ENCODE peak calls at places on chromosomes 4 and X, in five cellular contexts. One of them, this sample, is unnamed.

GRCh38 chr4:26206339-26206738 is 114.5 kb upstream of the RBPJ start:
- DNase-seq in fibroblast of mammary gland: peak
- DNase-seq in neural progenitor cell: no peak
- DNase-seq in stromal cell of bone marrow: peak
- DNase-seq in stimulated activated naive CD8-positive, alpha-beta T cell treated with anti-CD3 and anti-CD28 coated beads, Interleukin-15, Interleukin-2, amounts not matched to agents 100 U/mL and 50 U/mL, for 24 hours: no peak
- DNase-seq in this sample: no peak

GRCh38 chr4:168139336-168139735 is 47.0 kb downstream of the ANXA10 start:
- DNase-seq in fibroblast of mammary gland: peak
- DNase-seq in neural progenitor cell: no peak
- DNase-seq in stromal cell of bone marrow: no peak
- DNase-seq in stimulated activated naive CD8-positive, alpha-beta T cell treated with anti-CD3 and anti-CD28 coated beads, Interleukin-15, Interleukin-2, amounts not matched to agents 100 U/mL and 50 U/mL, for 24 hours: no peak
- DNase-seq in this sample: no peak

GRCh38 chr4:107619731-107620130 is 100.3 kb downstream of the PAPSS1 start:
- DNase-seq in fibroblast of mammary gland: no peak
- DNase-seq in neural progenitor cell: no peak
- DNase-seq in stromal cell of bone marrow: no peak
- DNase-seq in stimulated activated naive CD8-positive, alpha-beta T cell treated with anti-CD3 and anti-CD28 coated beads, Interleukin-15, Interleukin-2, amounts not matched to agents 100 U/mL and 50 U/mL, for 24 hours: no peak
- DNase-seq in this sample: no peak

GRCh38 chrX:123713434-123713833 is 19.4 kb downstream of the THOC2 start:
- DNase-seq in fibroblast of mammary gland: no peak
- DNase-seq in neural progenitor cell: no peak
- DNase-seq in stromal cell of bone marrow: no peak
- DNase-seq in stimulated activated naive CD8-positive, alpha-beta T cell treated with anti-CD3 and anti-CD28 coated beads, Interleukin-15, Interleukin-2, amounts not matched to agents 100 U/mL and 50 U/mL, for 24 hours: no peak
- DNase-seq in this sample: no peak

GRCh38 chr4:164224871-164225270 is 529.1 kb upstream of the SMIM31 start:
- DNase-seq in fibroblast of mammary gland: no peak
- DNase-seq in neural progenitor cell: peak
- DNase-seq in stromal cell of bone marrow: no peak
- DNase-seq in stimulated activated naive CD8-positive, alpha-beta T cell treated with anti-CD3 and anti-CD28 coated beads, Interleukin-15, Interleukin-2, amounts not matched to agents 100 U/mL and 50 U/mL, for 24 hours: no peak
- DNase-seq in this sample: no peak

GRCh38 chr4:133150643-133151300 is 1.7 kb downstream of the PCDH10 start:
- DNase-seq in fibroblast of mammary gland: no peak
- DNase-seq in neural progenitor cell: peak
- DNase-seq in stromal cell of bone marrow: no peak
- DNase-seq in stimulated activated naive CD8-positive, alpha-beta T cell treated with anti-CD3 and anti-CD28 coated beads, Interleukin-15, Interleukin-2, amounts not matched to agents 100 U/mL and 50 U/mL, for 24 hours: no peak
- DNase-seq in this sample: no peak

GRCh38 chrX:23861215-23861896 is 46.4 kb downstream of the APOO start:
- DNase-seq in fibroblast of mammary gland: no peak
- DNase-seq in neural progenitor cell: no peak
- DNase-seq in stromal cell of bone marrow: no peak
- DNase-seq in stimulated activated naive CD8-positive, alpha-beta T cell treated with anti-CD3 and anti-CD28 coated beads, Interleukin-15, Interleukin-2, amounts not matched to agents 100 U/mL and 50 U/mL, for 24 hours: peak
- DNase-seq in this sample: no peak

GRCh38 chrX:120302434-120302833 is 8.8 kb downstream of the TMEM255A start:
- DNase-seq in fibroblast of mammary gland: no peak
- DNase-seq in neural progenitor cell: peak
- DNase-seq in stromal cell of bone marrow: no peak
- DNase-seq in stimulated activated naive CD8-positive, alpha-beta T cell treated with anti-CD3 and anti-CD28 coated beads, Interleukin-15, Interleukin-2, amounts not matched to agents 100 U/mL and 50 U/mL, for 24 hours: peak
- DNase-seq in this sample: no peak

GRCh38 chrX:13123247-13123856 is 78.9 kb upstream of the FAM9C start:
- DNase-seq in fibroblast of mammary gland: no peak
- DNase-seq in neural progenitor cell: no peak
- DNase-seq in stromal cell of bone marrow: no peak
- DNase-seq in stimulated activated naive CD8-positive, alpha-beta T cell treated with anti-CD3 and anti-CD28 coated beads, Interleukin-15, Interleukin-2, amounts not matched to agents 100 U/mL and 50 U/mL, for 24 hours: no peak
- DNase-seq in this sample: no peak

GRCh38 chrX:54423161-54423888 is 16.9 kb upstream of the TSR2 start:
- DNase-seq in fibroblast of mammary gland: no peak
- DNase-seq in neural progenitor cell: peak
- DNase-seq in stromal cell of bone marrow: no peak
- DNase-seq in stimulated activated naive CD8-positive, alpha-beta T cell treated with anti-CD3 and anti-CD28 coated beads, Interleukin-15, Interleukin-2, amounts not matched to agents 100 U/mL and 50 U/mL, for 24 hours: peak
- DNase-seq in this sample: no peak

GRCh38 chr4:24482871-24483270 is 101.5 kb downstream of the DHX15 start:
- DNase-seq in fibroblast of mammary gland: peak
- DNase-seq in neural progenitor cell: no peak
- DNase-seq in stromal cell of bone marrow: no peak
- DNase-seq in stimulated activated naive CD8-positive, alpha-beta T cell treated with anti-CD3 and anti-CD28 coated beads, Interleukin-15, Interleukin-2, amounts not matched to agents 100 U/mL and 50 U/mL, for 24 hours: no peak
- DNase-seq in this sample: no peak

GRCh38 chrX:74458738-74459137 is 37.4 kb downstream of the SLC16A2 start:
- DNase-seq in fibroblast of mammary gland: peak
- DNase-seq in neural progenitor cell: no peak
- DNase-seq in stromal cell of bone marrow: peak
- DNase-seq in stimulated activated naive CD8-positive, alpha-beta T cell treated with anti-CD3 and anti-CD28 coated beads, Interleukin-15, Interleukin-2, amounts not matched to agents 100 U/mL and 50 U/mL, for 24 hours: no peak
- DNase-seq in this sample: peak

GRCh38 chrX:49988128-49988527 is 65.7 kb downstream of the CLCN5 start:
- DNase-seq in fibroblast of mammary gland: no peak
- DNase-seq in neural progenitor cell: no peak
- DNase-seq in stromal cell of bone marrow: no peak
- DNase-seq in stimulated activated naive CD8-positive, alpha-beta T cell treated with anti-CD3 and anti-CD28 coated beads, Interleukin-15, Interleukin-2, amounts not matched to agents 100 U/mL and 50 U/mL, for 24 hours: no peak
- DNase-seq in this sample: no peak

GRCh38 chr4:148192526-148192925 is 249.7 kb downstream of the NR3C2 start:
- DNase-seq in fibroblast of mammary gland: no peak
- DNase-seq in neural progenitor cell: no peak
- DNase-seq in stromal cell of bone marrow: no peak
- DNase-seq in stimulated activated naive CD8-positive, alpha-beta T cell treated with anti-CD3 and anti-CD28 coated beads, Interleukin-15, Interleukin-2, amounts not matched to agents 100 U/mL and 50 U/mL, for 24 hours: no peak
- DNase-seq in this sample: no peak

GRCh38 chrX:24090300-24091200 is 35.8 kb downstream of the EIF2S3 start:
- DNase-seq in fibroblast of mammary gland: no peak
- DNase-seq in neural progenitor cell: no peak
- DNase-seq in stromal cell of bone marrow: no peak
- DNase-seq in stimulated activated naive CD8-positive, alpha-beta T cell treated with anti-CD3 and anti-CD28 coated beads, Interleukin-15, Interleukin-2, amounts not matched to agents 100 U/mL and 50 U/mL, for 24 hours: no peak
- DNase-seq in this sample: no peak

GRCh38 chr4:170306208-170306607 is 216.5 kb upstream of the AADAT start:
- DNase-seq in fibroblast of mammary gland: no peak
- DNase-seq in neural progenitor cell: no peak
- DNase-seq in stromal cell of bone marrow: no peak
- DNase-seq in stimulated activated naive CD8-positive, alpha-beta T cell treated with anti-CD3 and anti-CD28 coated beads, Interleukin-15, Interleukin-2, amounts not matched to agents 100 U/mL and 50 U/mL, for 24 hours: no peak
- DNase-seq in this sample: no peak

GRCh38 chrX:46916273-46916672 is 4.1 kb downstream of the JADE3 start:
- DNase-seq in fibroblast of mammary gland: no peak
- DNase-seq in neural progenitor cell: no peak
- DNase-seq in stromal cell of bone marrow: no peak
- DNase-seq in stimulated activated naive CD8-positive, alpha-beta T cell treated with anti-CD3 and anti-CD28 coated beads, Interleukin-15, Interleukin-2, amounts not matched to agents 100 U/mL and 50 U/mL, for 24 hours: no peak
- DNase-seq in this sample: no peak

GRCh38 chrX:41457618-41458192 is 10.6 kb downstream of the NYX start:
- DNase-seq in fibroblast of mammary gland: no peak
- DNase-seq in neural progenitor cell: no peak
- DNase-seq in stromal cell of bone marrow: no peak
- DNase-seq in stimulated activated naive CD8-positive, alpha-beta T cell treated with anti-CD3 and anti-CD28 coated beads, Interleukin-15, Interleukin-2, amounts not matched to agents 100 U/mL and 50 U/mL, for 24 hours: no peak
- DNase-seq in this sample: no peak

GRCh38 chr4:169869487-169869886 is 111.7 kb upstream of the HPF1 start:
- DNase-seq in fibroblast of mammary gland: peak
- DNase-seq in neural progenitor cell: no peak
- DNase-seq in stromal cell of bone marrow: no peak
- DNase-seq in stimulated activated naive CD8-positive, alpha-beta T cell treated with anti-CD3 and anti-CD28 coated beads, Interleukin-15, Interleukin-2, amounts not matched to agents 100 U/mL and 50 U/mL, for 24 hours: no peak
- DNase-seq in this sample: no peak

GRCh38 chr4:7655549-7656243 is 221.0 kb upstream of the PSAPL1 start:
- DNase-seq in fibroblast of mammary gland: no peak
- DNase-seq in neural progenitor cell: no peak
- DNase-seq in stromal cell of bone marrow: no peak
- DNase-seq in stimulated activated naive CD8-positive, alpha-beta T cell treated with anti-CD3 and anti-CD28 coated beads, Interleukin-15, Interleukin-2, amounts not matched to agents 100 U/mL and 50 U/mL, for 24 hours: no peak
- DNase-seq in this sample: no peak

GRCh38 chrX:136879001-136879667 is 1.4 kb downstream of the RBMX start:
- DNase-seq in fibroblast of mammary gland: peak
- DNase-seq in neural progenitor cell: no peak
- DNase-seq in stromal cell of bone marrow: no peak
- DNase-seq in stimulated activated naive CD8-positive, alpha-beta T cell treated with anti-CD3 and anti-CD28 coated beads, Interleukin-15, Interleukin-2, amounts not matched to agents 100 U/mL and 50 U/mL, for 24 hours: no peak
- DNase-seq in this sample: no peak

GRCh38 chr4:132502096-132502552 is 647.0 kb upstream of the PCDH10 start:
- DNase-seq in fibroblast of mammary gland: no peak
- DNase-seq in neural progenitor cell: no peak
- DNase-seq in stromal cell of bone marrow: no peak
- DNase-seq in stimulated activated naive CD8-positive, alpha-beta T cell treated with anti-CD3 and anti-CD28 coated beads, Interleukin-15, Interleukin-2, amounts not matched to agents 100 U/mL and 50 U/mL, for 24 hours: no peak
- DNase-seq in this sample: no peak

GRCh38 chrX:134416106-134416505 is 43.9 kb upstream of the HPRT1 start:
- DNase-seq in fibroblast of mammary gland: peak
- DNase-seq in neural progenitor cell: no peak
- DNase-seq in stromal cell of bone marrow: no peak
- DNase-seq in stimulated activated naive CD8-positive, alpha-beta T cell treated with anti-CD3 and anti-CD28 coated beads, Interleukin-15, Interleukin-2, amounts not matched to agents 100 U/mL and 50 U/mL, for 24 hours: no peak
- DNase-seq in this sample: no peak

GRCh38 chrX:119654112-119654531 is 38.8 kb downstream of the SEPTIN6 start:
- DNase-seq in fibroblast of mammary gland: peak
- DNase-seq in neural progenitor cell: peak
- DNase-seq in stromal cell of bone marrow: no peak
- DNase-seq in stimulated activated naive CD8-positive, alpha-beta T cell treated with anti-CD3 and anti-CD28 coated beads, Interleukin-15, Interleukin-2, amounts not matched to agents 100 U/mL and 50 U/mL, for 24 hours: peak
- DNase-seq in this sample: no peak

GRCh38 chr4:165991325-165992180 is 118.5 kb downstream of the TLL1 start:
- DNase-seq in fibroblast of mammary gland: peak
- DNase-seq in neural progenitor cell: no peak
- DNase-seq in stromal cell of bone marrow: no peak
- DNase-seq in stimulated activated naive CD8-positive, alpha-beta T cell treated with anti-CD3 and anti-CD28 coated beads, Interleukin-15, Interleukin-2, amounts not matched to agents 100 U/mL and 50 U/mL, for 24 hours: no peak
- DNase-seq in this sample: no peak

GRCh38 chr4:74018116-74018515 is 19.6 kb upstream of the CXCL5 start:
- DNase-seq in fibroblast of mammary gland: no peak
- DNase-seq in neural progenitor cell: no peak
- DNase-seq in stromal cell of bone marrow: no peak
- DNase-seq in stimulated activated naive CD8-positive, alpha-beta T cell treated with anti-CD3 and anti-CD28 coated beads, Interleukin-15, Interleukin-2, amounts not matched to agents 100 U/mL and 50 U/mL, for 24 hours: no peak
- DNase-seq in this sample: no peak

GRCh38 chrX:23598561-23598960 is 68.7 kb upstream of the PRDX4 start:
- DNase-seq in fibroblast of mammary gland: no peak
- DNase-seq in neural progenitor cell: no peak
- DNase-seq in stromal cell of bone marrow: no peak
- DNase-seq in stimulated activated naive CD8-positive, alpha-beta T cell treated with anti-CD3 and anti-CD28 coated beads, Interleukin-15, Interleukin-2, amounts not matched to agents 100 U/mL and 50 U/mL, for 24 hours: no peak
- DNase-seq in this sample: no peak

GRCh38 chr4:92497141-92497540 is 193.4 kb downstream of the GRID2 start:
- DNase-seq in fibroblast of mammary gland: no peak
- DNase-seq in neural progenitor cell: no peak
- DNase-seq in stromal cell of bone marrow: no peak
- DNase-seq in stimulated activated naive CD8-positive, alpha-beta T cell treated with anti-CD3 and anti-CD28 coated beads, Interleukin-15, Interleukin-2, amounts not matched to agents 100 U/mL and 50 U/mL, for 24 hours: no peak
- DNase-seq in this sample: no peak

GRCh38 chr4:104494822-104495559 is at the start of gene CXXC4:
- DNase-seq in fibroblast of mammary gland: peak
- DNase-seq in neural progenitor cell: peak
- DNase-seq in stromal cell of bone marrow: no peak
- DNase-seq in stimulated activated naive CD8-positive, alpha-beta T cell treated with anti-CD3 and anti-CD28 coated beads, Interleukin-15, Interleukin-2, amounts not matched to agents 100 U/mL and 50 U/mL, for 24 hours: no peak
- DNase-seq in this sample: no peak

GRCh38 chrX:108165349-108166111 is 74.0 kb downstream of the ATG4A start:
- DNase-seq in fibroblast of mammary gland: peak
- DNase-seq in neural progenitor cell: peak
- DNase-seq in stromal cell of bone marrow: no peak
- DNase-seq in stimulated activated naive CD8-positive, alpha-beta T cell treated with anti-CD3 and anti-CD28 coated beads, Interleukin-15, Interleukin-2, amounts not matched to agents 100 U/mL and 50 U/mL, for 24 hours: no peak
- DNase-seq in this sample: peak

GRCh38 chrX:10090319-10090718 is 66.5 kb upstream of the CLCN4 start:
- DNase-seq in fibroblast of mammary gland: no peak
- DNase-seq in neural progenitor cell: no peak
- DNase-seq in stromal cell of bone marrow: no peak
- DNase-seq in stimulated activated naive CD8-positive, alpha-beta T cell treated with anti-CD3 and anti-CD28 coated beads, Interleukin-15, Interleukin-2, amounts not matched to agents 100 U/mL and 50 U/mL, for 24 hours: no peak
- DNase-seq in this sample: no peak

GRCh38 chrX:140572724-140573123 is 67.9 kb upstream of the SOX3 start:
- DNase-seq in fibroblast of mammary gland: peak
- DNase-seq in neural progenitor cell: peak
- DNase-seq in stromal cell of bone marrow: peak
- DNase-seq in stimulated activated naive CD8-positive, alpha-beta T cell treated with anti-CD3 and anti-CD28 coated beads, Interleukin-15, Interleukin-2, amounts not matched to agents 100 U/mL and 50 U/mL, for 24 hours: peak
- DNase-seq in this sample: no peak

GRCh38 chr4:148203056-148203898 is 238.9 kb downstream of the NR3C2 start:
- DNase-seq in fibroblast of mammary gland: no peak
- DNase-seq in neural progenitor cell: peak
- DNase-seq in stromal cell of bone marrow: no peak
- DNase-seq in stimulated activated naive CD8-positive, alpha-beta T cell treated with anti-CD3 and anti-CD28 coated beads, Interleukin-15, Interleukin-2, amounts not matched to agents 100 U/mL and 50 U/mL, for 24 hours: no peak
- DNase-seq in this sample: no peak

GRCh38 chr4:2937146-2937857 is 25.9 kb downstream of the NOP14 start:
- DNase-seq in fibroblast of mammary gland: peak
- DNase-seq in neural progenitor cell: no peak
- DNase-seq in stromal cell of bone marrow: no peak
- DNase-seq in stimulated activated naive CD8-positive, alpha-beta T cell treated with anti-CD3 and anti-CD28 coated beads, Interleukin-15, Interleukin-2, amounts not matched to agents 100 U/mL and 50 U/mL, for 24 hours: peak
- DNase-seq in this sample: no peak